ENCODE peak calls at places on chromosomes 16 and 17, in seven cellular contexts. Y is spleen, J is upper lobe of left lung, T is tibial nerve, L is H1, P is ovary, O is stomach. C is an unnamed sample. For H3K27me3 and H3K9me3, the result is how much of the 10 kb centered on the place peaks cover.

GRCh38 chr17:59342681-59343127 is 11.2 kb downstream of the YPEL2 start:
- DNase-seq in J (no peak), L (no peak), T (no peak), P (no peak), O (no peak), Y (peak), C (no peak)

GRCh38 chr16:64898159-64898558 is 223.7 kb downstream of the CDH11 start:
- DNase-seq in Y (no peak), L (no peak), O (no peak), J (no peak), P (no peak), T (no peak), C (no peak)

GRCh38 chr16:80027007-80027965 is 426.7 kb upstream of the MAF start:
- DNase-seq in Y (peak), O (peak), P (no peak), J (peak), L (peak), T (peak), C (peak)

GRCh38 chr17:27552467-27552779 is 78.6 kb upstream of the LGALS9 start:
- DNase-seq in P (no peak), Y (no peak), J (no peak), L (no peak), T (no peak), O (no peak), C (no peak)

GRCh38 chr17:63042443-63042842 is 76.4 kb downstream of the TANC2 start:
- DNase-seq in P (no peak), T (no peak), J (no peak), L (no peak), Y (no peak), O (no peak), C (no peak)

GRCh38 chr17:79393358-79394038 is 217.4 kb downstream of the RBFOX3 start:
- DNase-seq in L (peak), O (peak), J (peak), P (peak), Y (peak), T (peak), C (peak)

GRCh38 chr16:286491-287297 is 3.7 kb downstream of the PDIA2 start:
- DNase-seq in P (no peak), T (no peak), O (no peak), J (peak), L (no peak), Y (no peak), C (no peak)

GRCh38 chr17:2155482-2156051 is 100.7 kb downstream of the HIC1 start:
- DNase-seq in P (no peak), J (no peak), L (no peak), T (no peak), Y (no peak), O (no peak), C (no peak)

GRCh38 chr16:84986879-84987278 is 24.5 kb downstream of the ZDHHC7 start:
- DNase-seq in L (no peak), T (no peak), P (no peak), O (no peak), J (no peak), Y (no peak), C (no peak)

GRCh38 chr16:3655791-3656490 is 1.4 kb downstream of the DNASE1 start:
- DNase-seq in J (no peak), L (no peak), O (no peak), T (no peak), Y (peak), P (no peak), C (peak)

GRCh38 chr16:52077656-52078055 is 469.3 kb downstream of the TOX3 start:
- DNase-seq in Y (no peak), T (no peak), J (no peak), L (no peak), P (no peak), O (no peak), C (no peak)

GRCh38 chr17:28133562-28133970 is 91.1 kb downstream of the NLK start:
- DNase-seq in P (no peak), J (no peak), L (no peak), O (no peak), Y (no peak), T (no peak), C (no peak)

GRCh38 chr16:50396770-50397525 is 28.2 kb upstream of the BRD7 start:
- DNase-seq in Y (no peak), O (no peak), T (no peak), J (no peak), L (no peak), P (no peak), C (no peak)

GRCh38 chr17:66175892-66176291 is 16.0 kb downstream of the CEP112 start:
- DNase-seq in Y (no peak), O (no peak), T (no peak), L (no peak), P (no peak), J (no peak), C (no peak)

GRCh38 chr17:42171831-42172230 is 9.1 kb downstream of the KCNH4 start:
- DNase-seq in T (no peak), J (no peak), O (no peak), Y (no peak), L (no peak), P (no peak), C (no peak)

GRCh38 chr17:4472281-4472680 is 26.4 kb upstream of the SPNS2 start:
- DNase-seq in O (no peak), J (no peak), P (no peak), Y (no peak), T (no peak), L (no peak), C (no peak)

GRCh38 chr17:29579866-29580771 is 9.3 kb downstream of the GIT1 start:
- DNase-seq in Y (peak), T (peak), J (no peak), O (peak), P (peak), L (no peak), C (peak)

DNA sequence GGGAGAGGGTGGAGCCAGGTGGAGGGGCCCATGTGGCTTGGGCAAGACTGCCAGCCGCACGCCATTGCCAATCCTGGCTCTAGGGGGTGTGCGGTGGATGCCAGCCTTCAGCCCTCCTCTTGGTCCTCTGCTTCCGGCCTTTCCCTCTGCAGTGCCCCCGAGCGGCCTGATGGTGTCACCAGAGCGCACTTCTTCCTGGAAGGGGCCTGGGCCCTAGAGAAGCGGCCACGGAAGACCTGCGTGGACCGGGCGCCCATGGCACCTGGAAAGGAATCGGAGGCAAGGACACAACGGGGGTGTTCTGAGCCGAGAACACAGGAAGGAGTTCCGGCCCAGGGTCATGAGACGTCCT is 93.0 kb downstream of the IRX3 start:
- DNase-seq in T (peak), L (peak), Y (peak), O (peak), P (peak), J (peak), C (peak)
- H3K27me3 ChIP-seq in T (under half), L (under half), Y (under half), O (under half), P (under half), J (under half), C (under half)

GRCh38 chr16:70692130-70692470 is 6.2 kb upstream of the MTSS2 start:
- DNase-seq in L (no peak), T (no peak), Y (no peak), P (no peak), O (no peak), J (no peak), C (no peak)

GRCh38 chr16:70694088-70694487 is 8.2 kb upstream of the MTSS2 start:
- DNase-seq in Y (no peak), J (no peak), L (peak), P (no peak), T (no peak), O (no peak), C (no peak)

GRCh38 chr16:70694517-70695218 is 8.8 kb upstream of the MTSS2 start:
- DNase-seq in L (no peak), T (no peak), J (no peak), P (no peak), O (no peak), Y (no peak), C (no peak)

GRCh38 chr16:70692481-70693203 is 6.8 kb upstream of the MTSS2 start:
- DNase-seq in O (no peak), T (no peak), Y (no peak), L (no peak), J (peak), P (no peak), C (no peak)

DNA sequence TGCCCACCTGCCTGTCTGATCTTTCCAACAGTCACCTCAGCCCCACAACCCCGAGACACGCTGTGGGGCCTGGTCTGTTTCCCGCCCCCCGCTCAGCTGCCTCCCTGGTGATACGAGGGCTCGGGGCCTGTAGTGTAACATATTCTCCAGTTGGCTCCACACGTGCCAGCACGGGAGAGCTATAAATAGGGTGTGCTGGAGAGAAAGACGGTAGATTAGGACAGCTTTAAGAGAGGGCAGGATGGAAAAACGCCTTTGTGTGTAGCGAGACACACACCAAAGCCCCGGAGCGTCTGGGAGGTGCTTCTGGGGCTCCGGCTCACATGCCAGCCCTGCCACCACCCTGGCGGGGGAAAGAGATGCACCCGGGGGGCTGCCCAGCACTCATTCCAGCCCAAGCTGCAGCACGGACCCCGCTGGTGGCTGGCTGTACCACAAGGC is 7.4 kb upstream of the MTSS2 start:
- DNase-seq in O (no peak), T (no peak), P (no peak), Y (no peak), J (no peak), L (no peak), C (no peak)
- TF ChIP-seq POLR2A in O (no peak), T (no peak), P (no peak), Y (no peak), J (no peak), L (no peak), C (no peak)

GRCh38 chr16:82846806-82847205 is 220.0 kb downstream of the CDH13 start:
- DNase-seq in T (no peak), P (no peak), L (no peak), J (no peak), O (no peak), Y (no peak), C (no peak)
- H3K9me3 ChIP-seq in T (under half), P (under half), L (under half), J (under half), O (under half), Y (under half), C (under half)

DNA sequence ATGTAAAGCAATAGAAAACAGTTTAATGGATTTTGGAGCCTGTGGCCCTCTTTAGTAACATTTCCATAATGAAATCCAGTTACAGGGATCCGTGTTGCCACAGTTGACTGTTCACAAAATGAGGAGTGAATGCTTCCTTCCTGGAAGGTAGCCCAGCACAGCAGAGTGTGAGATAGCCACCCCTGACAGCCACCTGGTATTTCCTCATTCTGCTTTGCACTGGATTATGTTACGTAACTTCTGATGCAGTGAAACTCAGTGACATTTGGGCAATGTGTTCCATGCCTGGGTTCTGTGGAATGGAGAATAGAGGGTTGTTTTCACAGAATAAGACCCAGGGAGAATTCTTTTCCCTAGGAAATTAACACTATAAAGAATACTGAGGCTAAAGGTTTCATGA is 517.2 kb downstream of the RBFOX1 start:
- DNase-seq in O (no peak), Y (no peak), P (no peak), T (no peak), J (no peak), L (no peak), C (peak)
- H3K27me3 ChIP-seq in O (under half), Y (under half), P (under half), T (under half), J (under half), L (under half), C (under half)

DNA sequence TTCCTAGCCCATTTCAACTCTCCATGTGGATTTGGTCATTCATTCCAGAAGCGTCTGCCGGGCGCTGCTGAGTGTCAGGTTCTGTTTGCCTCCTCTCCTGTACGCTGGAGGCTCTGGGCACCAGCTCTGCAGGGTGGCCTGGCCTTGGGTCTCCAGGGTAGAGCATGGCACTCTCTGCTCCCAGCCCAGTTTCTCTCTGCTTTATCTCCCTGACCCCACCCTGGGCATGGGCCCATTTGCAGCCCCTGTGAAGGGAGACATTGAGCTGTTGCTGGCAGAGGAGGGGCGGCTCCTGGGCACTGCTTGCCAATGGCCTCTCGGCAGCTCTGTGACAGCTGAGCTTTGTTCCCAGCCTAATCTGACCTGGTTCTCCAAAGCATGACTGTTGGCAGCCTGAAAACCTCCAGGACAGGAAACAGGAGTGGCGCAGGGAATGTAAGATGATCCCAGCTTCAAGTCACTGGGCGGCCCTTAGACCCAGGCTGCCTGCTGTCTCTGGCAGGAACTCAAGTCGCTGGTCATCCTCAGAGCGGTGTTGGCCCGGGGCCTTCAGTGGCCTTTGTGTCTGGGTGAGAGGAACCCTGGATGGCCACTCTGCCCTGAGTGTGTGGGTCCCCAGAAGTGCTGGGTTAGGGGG is 146.8 kb downstream of the SEC14L1 start:
- DNase-seq in J (no peak), O (peak), Y (no peak), T (no peak), P (no peak), L (no peak), C (peak)
- TF ChIP-seq POLR2A in J (no peak), O (peak), Y (no peak), T (no peak), P (no peak), L (no peak), C (peak)